ENCODE peak calls at places on chromosomes 13 and 19, in five cellular contexts. P is AG04449, T is NCI-H1092, V is choroid plexus epithelial cell, S is progenitor cell of endocrine pancreas. M is an unnamed sample.

GRCh38 chr13:80900557-80900956 is 559.6 kb upstream of the SPRY2 start:
- DNase-seq in V (no peak), P (no peak), S (no peak), T (no peak), M (no peak)

GRCh38 chr19:54035215-54036178 is 28.2 kb downstream of the VSTM1 start:
- DNase-seq in P (peak; percentile 29), T (no peak), S (no peak), V (peak; percentile 75), M (no peak)

GRCh38 chr19:1622541-1622940 is 17.3 kb upstream of the UQCR11 start:
- DNase-seq in S (no peak), T (no peak), V (no peak), P (no peak), M (no peak)

GRCh38 chr13:112143753-112144615 is 77.0 kb downstream of the SOX1 start:
- DNase-seq in P (no peak), S (no peak), T (no peak), V (no peak), M (no peak)

GRCh38 chr19:19262190-19263057 is 10.7 kb downstream of the TM6SF2 start:
- DNase-seq in T (no peak), S (no peak), V (no peak), P (no peak), M (no peak)

GRCh38 chr13:101397742-101398141 is 18.6 kb downstream of the NALCN start:
- DNase-seq in V (peak; percentile 55), P (no peak), T (no peak), S (no peak), M (no peak)

GRCh38 chr19:44603201-44603945 is 10.0 kb upstream of the IGSF23 start:
- DNase-seq in V (peak; percentile 89), T (no peak), P (peak; percentile 90), S (no peak), M (no peak)

GRCh38 chr19:53907690-53908089 is 1.4 kb upstream of the CACNG7 start:
- DNase-seq in S (no peak), T (no peak), V (no peak), P (no peak), M (no peak)

GRCh38 chr19:50500060-50500752 is 10.8 kb downstream of the JOSD2 start:
- DNase-seq in P (no peak), T (no peak), V (no peak), S (no peak), M (no peak)

M was measured in GM12864.